ENCODE peak calls at places on chromosome 9, in six cellular contexts. P, T, G, W, E and Z are unnamed samples.

GRCh38 chr9:131418143-131419028 is 24.5 kb downstream of the PRRC2B start:
- DNase-seq in P (no peak), T (peak; percentile 56), G (peak; percentile 4), W (no peak), E (no peak), Z (no peak)

GRCh38 chr9:107389617-107390071 is 99.9 kb downstream of the KLF4 start:
- DNase-seq in P (no peak), T (no peak), G (no peak), W (peak; percentile 67), E (no peak), Z (no peak)

GRCh38 chr9:71783120-71783523 is 14.8 kb upstream of the CEMIP2 start:
- DNase-seq in P (peak; percentile 68), T (peak; percentile 72), G (no peak), W (no peak), E (no peak), Z (no peak)

GRCh38 chr9:78004478-78005229 is 27.0 kb downstream of the GNAQ start:
- DNase-seq in P (no peak), T (peak; percentile 95), G (no peak), W (peak; percentile 53), E (no peak), Z (no peak)

GRCh38 chr9:137255448-137256114 is 454 bp downstream of the NELFB start:
- DNase-seq in P (no peak), T (peak; percentile 42), G (no peak), W (peak; percentile 23), E (peak; percentile 72), Z (no peak)

GRCh38 chr9:77731008-77731698 is 83.0 kb upstream of the GNA14 start:
- DNase-seq in P (no peak), T (no peak), G (no peak), W (no peak), E (no peak), Z (no peak)

GRCh38 chr9:21553441-21553840 is 71.3 kb upstream of the IFNE start:
- DNase-seq in P (no peak), T (no peak), G (no peak), W (no peak), E (no peak), Z (no peak)

GRCh38 chr9:123343428-123344272 is 12.3 kb upstream of the CRB2 start:
- DNase-seq in P (no peak), T (no peak), G (no peak), W (no peak), E (no peak), Z (no peak)

GRCh38 chr9:77997611-77998349 is 33.8 kb downstream of the GNAQ start:
- DNase-seq in P (no peak), T (no peak), G (no peak), W (peak; percentile 53), E (no peak), Z (no peak)

GRCh38 chr9:76687861-76688374 is 76.3 kb upstream of the PCA3 start:
- DNase-seq in P (no peak), T (peak; percentile 99), G (no peak), W (peak; percentile 88), E (no peak), Z (no peak)

GRCh38 chr9:70557665-70558419 is 143.4 kb upstream of the KLF9 start:
- DNase-seq in P (no peak), T (no peak), G (no peak), W (no peak), E (no peak), Z (no peak)

GRCh38 chr9:129999123-129999510 is 43.9 kb downstream of the FNBP1 start:
- DNase-seq in P (no peak), T (no peak), G (no peak), W (no peak), E (no peak), Z (no peak)

GRCh38 chr9:34375901-34376595 is 650 bp downstream of the MYORG start:
- DNase-seq in P (no peak), T (peak; percentile 71), G (peak; percentile 31), W (peak; percentile 18), E (peak; percentile 44), Z (no peak)

GRCh38 chr9:138010274-138010800 is 132.8 kb downstream of the CACNA1B start:
- DNase-seq in P (no peak), T (no peak), G (no peak), W (no peak), E (no peak), Z (no peak)

GRCh38 chr9:13857521-13857920 is 456.4 kb downstream of the NFIB start:
- DNase-seq in P (no peak), T (peak; percentile 9), G (no peak), W (peak; percentile 68), E (no peak), Z (no peak)

GRCh38 chr9:112065781-112066606 is 109.1 kb downstream of the SUSD1 start:
- DNase-seq in P (no peak), T (peak; percentile 98), G (no peak), W (peak; percentile 90), E (peak; percentile 11), Z (no peak)

GRCh38 chr9:114227288-114228033 is 72.1 kb downstream of the COL27A1 start:
- DNase-seq in P (no peak), T (no peak), G (no peak), W (no peak), E (no peak), Z (no peak)

GRCh38 chr9:77063645-77064285 is 44.3 kb downstream of the FOXB2 start:
- DNase-seq in P (no peak), T (peak; percentile 88), G (no peak), W (peak; percentile 89), E (no peak), Z (no peak)

GRCh38 chr9:26655166-26655565 is 237.4 kb downstream of the CAAP1 start:
- DNase-seq in P (no peak), T (no peak), G (no peak), W (no peak), E (no peak), Z (no peak)

GRCh38 chr9:316382-316965 is 101.8 kb downstream of the DOCK8 start:
- DNase-seq in P (no peak), T (peak; percentile 13), G (no peak), W (no peak), E (no peak), Z (no peak)